ENCODE peak calls at places on chromosomes 13 and 19, in six cellular contexts. J, Q, T, L, X and F are unnamed samples.

GRCh38 chr19:12035220-12036172 is at the start of gene ZNF433:
- DNase-seq in Q (peak; percentile 97), L (peak; percentile 96), J (peak; percentile 84), T (peak; percentile 71), X (peak; percentile 81), F (peak; percentile 98)

GRCh38 chr19:36245210-36246005 is 30.5 kb downstream of the ZNF146 start:
- DNase-seq in J (no peak), T (no peak), X (no peak), Q (no peak), L (no peak), F (no peak)

GRCh38 chr13:93227906-93228801 is 1.5 kb downstream of the GPC6 start:
- DNase-seq in J (no peak), X (peak; percentile 89), Q (peak; percentile 34), L (peak; percentile 56), T (peak; percentile 87), F (peak; percentile 61)

GRCh38 chr13:113399755-113400149 is 35.8 kb upstream of the GRTP1 start:
- DNase-seq in X (peak; percentile 31), J (no peak), L (peak; percentile 47), Q (no peak), T (no peak), F (no peak)

GRCh38 chr13:91399189-91400093 is 1.0 kb downstream of the GPC5 start:
- DNase-seq in X (no peak), Q (no peak), J (no peak), T (no peak), L (peak; percentile 11), F (peak; percentile 64)

GRCh38 chr19:49154279-49154678 is 917 bp downstream of the HRC start:
- DNase-seq in X (no peak), Q (no peak), T (no peak), L (no peak), J (no peak), F (no peak)

GRCh38 chr19:19021115-19021514 is 12.2 kb downstream of the SUGP2 start:
- DNase-seq in T (peak; percentile 84), L (no peak), Q (no peak), J (no peak), X (peak; percentile 70), F (no peak)

GRCh38 chr13:30307194-30307965 is at the start of gene KATNAL1:
- DNase-seq in J (peak; percentile 53), T (peak; percentile 57), L (peak; percentile 81), X (peak; percentile 66), Q (peak; percentile 82), F (peak; percentile 87)

GRCh38 chr19:11164879-11165406 is 9.4 kb upstream of the SPC24 start:
- DNase-seq in T (peak; percentile 61), Q (peak; percentile 57), J (peak; percentile 44), X (peak; percentile 94), L (peak; percentile 85), F (peak; percentile 93)

GRCh38 chr13:72754111-72754510 is 26.4 kb downstream of the BORA start:
- DNase-seq in X (no peak), L (no peak), J (no peak), Q (no peak), T (no peak), F (no peak)
- H3K36me3 ChIP-seq in X (peaks cover 9% of the 10 kb centered on the region), L (peaks cover 2% of the 10 kb centered on the region), J (peaks cover 53% of the 10 kb centered on the region), Q (no peaks in the 10 kb centered on the region), T (peaks cover 31% of the 10 kb centered on the region), F (no peaks in the 10 kb centered on the region)

DNA sequence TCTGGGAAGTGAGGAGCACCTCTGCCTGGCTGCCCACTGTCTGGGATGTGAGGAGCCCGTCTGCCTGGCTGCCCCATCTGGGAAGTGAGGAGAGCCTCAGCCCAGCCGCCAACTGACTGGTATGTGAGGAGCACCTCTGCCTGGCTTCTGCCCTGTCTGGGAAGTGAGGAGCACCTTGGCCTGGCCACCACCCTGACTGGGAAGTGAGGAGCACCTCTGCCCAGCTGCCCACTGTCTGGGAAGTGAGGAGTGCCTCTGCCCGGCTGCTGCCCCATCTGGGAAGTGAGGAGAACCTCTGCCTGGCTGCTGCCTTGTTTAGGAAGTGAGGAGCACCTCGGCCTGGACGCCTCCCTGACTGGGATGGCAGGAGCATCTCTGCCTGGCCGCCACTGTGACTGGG is 64.8 kb downstream of the ZNF708 start:
- DNase-seq in L (no peak), X (no peak), Q (no peak), T (no peak), J (no peak), F (no peak)
- H3K9me3 ChIP-seq in L (no peaks in the 10 kb centered on the region), X (no peaks in the 10 kb centered on the region), Q (peaks cover 15% of the 10 kb centered on the region), T (peaks cover 22% of the 10 kb centered on the region), J (no peaks in the 10 kb centered on the region), F (peaks cover 8% of the 10 kb centered on the region)

DNA sequence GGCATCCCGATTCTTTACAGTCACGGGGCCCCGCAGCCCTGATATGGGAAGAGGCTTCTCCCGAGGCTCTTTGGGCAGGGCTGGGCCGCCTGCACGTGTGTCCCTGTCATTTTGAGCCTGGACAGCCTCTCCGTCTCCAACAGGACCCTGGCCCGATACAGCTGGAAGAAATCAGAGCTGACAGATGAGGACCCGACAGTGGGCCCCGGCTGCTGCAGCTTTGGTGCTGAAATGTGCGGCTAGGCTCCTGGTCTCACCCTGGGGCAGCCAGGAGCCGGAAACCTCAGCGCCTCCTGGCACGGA is 3.2 kb downstream of the PIAS4 start:
- DNase-seq in X (no peak), J (no peak), L (no peak), Q (no peak), T (no peak), F (no peak)
- H3K36me3 ChIP-seq in X (peaks cover 26% of the 10 kb centered on the region), J (peaks cover 13% of the 10 kb centered on the region), L (peaks cover 5% of the 10 kb centered on the region), Q (peaks cover 3% of the 10 kb centered on the region), T (peaks cover 30% of the 10 kb centered on the region), F (no peaks in the 10 kb centered on the region)

GRCh38 chr19:9751449-9751848 is 17.1 kb downstream of the ZNF846 start:
- DNase-seq in Q (no peak), L (no peak), X (no peak), T (no peak), J (no peak), F (no peak)
- H3K9me3 ChIP-seq in Q (peaks cover 57% of the 10 kb centered on the region), L (peaks cover 23% of the 10 kb centered on the region), X (no peaks in the 10 kb centered on the region), T (peaks cover 19% of the 10 kb centered on the region), J (no peaks in the 10 kb centered on the region), F (peaks cover 2% of the 10 kb centered on the region)

GRCh38 chr13:77514336-77514726 is 21.2 kb upstream of the SCEL start:
- DNase-seq in J (no peak), L (no peak), T (no peak), Q (no peak), X (no peak), F (no peak)

GRCh38 chr13:77509221-77509620 is 26.3 kb upstream of the SCEL start:
- DNase-seq in J (no peak), Q (no peak), X (peak; percentile 90), L (no peak), T (peak; percentile 8), F (no peak)

GRCh38 chr13:77510156-77510555 is 25.4 kb upstream of the SCEL start:
- DNase-seq in X (peak; percentile 21), J (no peak), T (no peak), L (no peak), Q (no peak), F (no peak)

GRCh38 chr13:77513719-77514335 is 21.7 kb upstream of the SCEL start:
- DNase-seq in L (no peak), J (no peak), T (no peak), X (no peak), Q (no peak), F (no peak)

GRCh38 chr13:77511552-77511951 is 24.0 kb upstream of the SCEL start:
- DNase-seq in L (no peak), J (no peak), X (peak; percentile 66), Q (no peak), T (no peak), F (no peak)
- H3K36me3 ChIP-seq in L (no peaks in the 10 kb centered on the region), J (no peaks in the 10 kb centered on the region), X (no peaks in the 10 kb centered on the region), Q (no peaks in the 10 kb centered on the region), T (no peaks in the 10 kb centered on the region), F (no peaks in the 10 kb centered on the region)

DNA sequence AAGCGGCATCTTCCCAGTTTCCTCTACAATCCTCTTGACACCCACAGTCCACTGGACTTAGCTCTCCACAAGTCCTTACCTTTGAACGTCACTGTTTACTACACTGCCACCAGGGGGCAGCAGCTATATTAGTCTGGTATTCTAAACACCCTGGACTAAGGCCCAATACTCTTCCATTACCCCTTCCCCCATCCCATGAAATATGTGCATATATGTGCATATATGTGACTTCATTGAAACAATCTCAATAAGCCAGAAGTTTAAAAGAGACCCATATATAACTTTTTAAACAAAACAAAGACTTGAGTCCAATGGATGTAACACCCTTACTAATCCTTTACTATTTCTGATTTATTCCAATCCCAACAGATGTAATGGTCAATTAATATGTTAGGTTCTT is 15.5 kb downstream of the GGACT start:
- DNase-seq in X (peak; percentile 74), T (peak; percentile 82), Q (peak; percentile 61), J (peak; percentile 18), L (peak; percentile 51), F (peak; percentile 72)
- H3K9me3 ChIP-seq in X (no peaks in the 10 kb centered on the region), T (no peaks in the 10 kb centered on the region), Q (no peaks in the 10 kb centered on the region), J (no peaks in the 10 kb centered on the region), L (no peaks in the 10 kb centered on the region), F (no peaks in the 10 kb centered on the region)

GRCh38 chr19:5608271-5608666 is 14.3 kb downstream of the SAFB2 start:
- DNase-seq in X (no peak), Q (no peak), J (no peak), T (no peak), L (no peak), F (no peak)

GRCh38 chr19:5603626-5604025 is 18.9 kb downstream of the SAFB2 start:
- DNase-seq in T (no peak), X (no peak), J (no peak), L (no peak), Q (no peak), F (peak; percentile 11)

GRCh38 chr19:5609881-5610280 is 12.7 kb downstream of the SAFB2 start:
- DNase-seq in J (no peak), L (no peak), X (no peak), T (no peak), Q (no peak), F (peak; percentile 57)

GRCh38 chr19:5607318-5608270 is 15.0 kb downstream of the SAFB2 start:
- DNase-seq in T (no peak), Q (no peak), X (no peak), J (no peak), L (no peak), F (peak; percentile 32)

DNA sequence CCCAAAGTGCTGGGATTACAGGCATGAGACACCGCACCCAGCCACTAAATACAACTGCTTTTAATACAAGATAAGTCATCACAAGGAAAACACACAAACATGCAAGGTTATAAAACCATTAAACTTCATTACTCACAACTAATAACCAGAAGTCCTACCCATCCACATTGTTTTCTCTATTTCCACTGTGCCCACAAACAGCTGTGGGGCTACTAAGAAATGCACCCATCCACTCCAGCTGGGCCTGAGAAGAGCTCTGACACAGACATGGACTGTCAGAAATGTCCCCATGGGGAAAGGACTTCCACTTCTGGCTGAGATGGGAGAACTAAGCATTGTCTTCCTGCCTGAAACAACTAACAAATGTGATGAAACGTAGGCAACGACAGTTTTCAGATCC is 17.2 kb downstream of the SAFB2 start:
- DNase-seq in L (no peak), T (no peak), J (no peak), Q (no peak), X (no peak), F (no peak)
- H3K36me3 ChIP-seq in L (peaks cover 27% of the 10 kb centered on the region), T (peaks cover 62% of the 10 kb centered on the region), J (peaks cover 98% of the 10 kb centered on the region), Q (peaks cover 25% of the 10 kb centered on the region), X (peaks cover 17% of the 10 kb centered on the region), F (peaks cover 7% of the 10 kb centered on the region)

GRCh38 chr19:8935460-8935859 is 74.7 kb downstream of the MUC16 start:
- DNase-seq in Q (no peak), X (peak; percentile 7), J (no peak), T (no peak), L (no peak), F (no peak)
- H3K9me3 ChIP-seq in Q (no peaks in the 10 kb centered on the region), X (no peaks in the 10 kb centered on the region), J (no peaks in the 10 kb centered on the region), T (peaks cover 41% of the 10 kb centered on the region), L (no peaks in the 10 kb centered on the region), F (peaks cover 7% of the 10 kb centered on the region)